ENCODE peak calls at places on chromosome 1, in six cellular contexts. One of them, this sample, is unnamed.

GRCh38 chr1:209710098-209710497 is 5.5 kb downstream of the HSD11B1 start:
- DNase-seq in transverse colon: no peak
- DNase-seq in iris pigment epithelial cell: peak
- DNase-seq in putamen: no peak
- DNase-seq in nephron progenitor cell: no peak
- DNase-seq in germinal center: no peak
- DNase-seq in this sample: no peak

GRCh38 chr1:203133969-203134725 is 6.6 kb downstream of the ADORA1 start:
- DNase-seq in transverse colon: peak
- DNase-seq in nephron progenitor cell: no peak
- DNase-seq in putamen: peak
- DNase-seq in iris pigment epithelial cell: peak
- DNase-seq in germinal center: no peak
- DNase-seq in this sample: no peak

GRCh38 chr1:69967245-69967766 is 238.1 kb downstream of the LRRC40 start:
- DNase-seq in putamen: no peak
- DNase-seq in germinal center: no peak
- DNase-seq in nephron progenitor cell: no peak
- DNase-seq in iris pigment epithelial cell: peak
- DNase-seq in transverse colon: no peak
- DNase-seq in this sample: no peak

GRCh38 chr1:54581621-54582035 is 33.6 kb downstream of the ACOT11 start:
- DNase-seq in germinal center: no peak
- DNase-seq in nephron progenitor cell: no peak
- DNase-seq in transverse colon: peak
- DNase-seq in putamen: peak
- DNase-seq in iris pigment epithelial cell: peak
- DNase-seq in this sample: peak

GRCh38 chr1:52403566-52404115 is 582 bp downstream of the ORC1 start:
- DNase-seq in iris pigment epithelial cell: peak
- DNase-seq in nephron progenitor cell: peak
- DNase-seq in germinal center: peak
- DNase-seq in transverse colon: peak
- DNase-seq in putamen: no peak
- DNase-seq in this sample: no peak

GRCh38 chr1:173002891-173003582 is 47.7 kb downstream of the TNFSF18 start:
- DNase-seq in germinal center: no peak
- DNase-seq in iris pigment epithelial cell: peak
- DNase-seq in transverse colon: no peak
- DNase-seq in putamen: no peak
- DNase-seq in nephron progenitor cell: no peak
- DNase-seq in this sample: no peak

GRCh38 chr1:174815474-174815908 is 184.3 kb upstream of the CACYBP start:
- DNase-seq in germinal center: peak
- DNase-seq in nephron progenitor cell: no peak
- DNase-seq in putamen: no peak
- DNase-seq in transverse colon: no peak
- DNase-seq in iris pigment epithelial cell: no peak
- DNase-seq in this sample: peak

GRCh38 chr1:174451408-174451807 is 3.6 kb downstream of the GPR52 start:
- DNase-seq in iris pigment epithelial cell: no peak
- DNase-seq in nephron progenitor cell: no peak
- DNase-seq in transverse colon: no peak
- DNase-seq in putamen: no peak
- DNase-seq in germinal center: no peak
- DNase-seq in this sample: no peak

GRCh38 chr1:94296018-94296417 is 58.6 kb upstream of the ARHGAP29 start:
- DNase-seq in transverse colon: no peak
- DNase-seq in putamen: no peak
- DNase-seq in iris pigment epithelial cell: peak
- DNase-seq in germinal center: no peak
- DNase-seq in nephron progenitor cell: no peak
- DNase-seq in this sample: peak

GRCh38 chr1:44076093-44076492 is 42.5 kb upstream of the KLF17 start:
- DNase-seq in germinal center: no peak
- DNase-seq in putamen: no peak
- DNase-seq in iris pigment epithelial cell: no peak
- DNase-seq in nephron progenitor cell: no peak
- DNase-seq in transverse colon: no peak
- DNase-seq in this sample: no peak

GRCh38 chr1:51303751-51304196 is 26.6 kb downstream of the TTC39A start:
- DNase-seq in nephron progenitor cell: no peak
- DNase-seq in putamen: no peak
- DNase-seq in transverse colon: no peak
- DNase-seq in germinal center: peak
- DNase-seq in iris pigment epithelial cell: peak
- DNase-seq in this sample: no peak

GRCh38 chr1:209960926-209961325 is 22.9 kb downstream of the SYT14 start:
- DNase-seq in putamen: no peak
- DNase-seq in iris pigment epithelial cell: no peak
- DNase-seq in transverse colon: no peak
- DNase-seq in germinal center: no peak
- DNase-seq in nephron progenitor cell: no peak
- DNase-seq in this sample: no peak

This sample was measured in globus pallidus.